ENCODE peak calls at places on chromosomes 16 and 17, in four cellular contexts. One of them, this sample, is unnamed.
A peak's percentile ranks its signal among the peaks of the same experiment; 100 is the strongest.

GRCh38 chr17:78924481-78925151 is 571 bp downstream of the TIMP2 start:
- DNase-seq in ovary: peak; percentile 68
- DNase-seq in PC-3: peak; percentile 48
- DNase-seq in HCT116: no peak
- DNase-seq in this sample: peak; percentile 89

GRCh38 chr16:50640391-50640790 is 40.7 kb downstream of the SNX20 start:
- DNase-seq in ovary: no peak
- DNase-seq in PC-3: no peak
- DNase-seq in HCT116: no peak
- DNase-seq in this sample: no peak

GRCh38 chr17:72747416-72747815 is 345.1 kb downstream of the SLC39A11 start:
- DNase-seq in ovary: no peak
- DNase-seq in PC-3: no peak
- DNase-seq in HCT116: no peak
- DNase-seq in this sample: no peak

GRCh38 chr17:18028684-18029540 is 10.1 kb downstream of the ATPAF2 start:
- DNase-seq in ovary: no peak
- DNase-seq in PC-3: no peak
- DNase-seq in HCT116: no peak
- DNase-seq in this sample: no peak

GRCh38 chr16:78628526-78628925 is 529.1 kb downstream of the WWOX start:
- DNase-seq in ovary: no peak
- DNase-seq in PC-3: no peak
- DNase-seq in HCT116: no peak
- DNase-seq in this sample: no peak

GRCh38 chr16:1122031-1122765 is 26.2 kb upstream of the C1QTNF8 start:
- DNase-seq in ovary: no peak
- DNase-seq in PC-3: no peak
- DNase-seq in HCT116: no peak
- DNase-seq in this sample: no peak

GRCh38 chr17:1366234-1366633 is 33.8 kb downstream of the YWHAE start:
- DNase-seq in ovary: no peak
- DNase-seq in PC-3: no peak
- DNase-seq in HCT116: no peak
- DNase-seq in this sample: no peak

GRCh38 chr16:49498241-49499017 is 124.8 kb downstream of the C16orf78 start:
- DNase-seq in ovary: no peak
- DNase-seq in PC-3: no peak
- DNase-seq in HCT116: no peak
- DNase-seq in this sample: no peak

GRCh38 chr16:61014869-61015268 is 1021.4 kb downstream of the CDH8 start:
- DNase-seq in ovary: no peak
- DNase-seq in PC-3: no peak
- DNase-seq in HCT116: no peak
- DNase-seq in this sample: no peak

GRCh38 chr16:54125751-54126655 is 160.6 kb downstream of the IRX3 start:
- DNase-seq in ovary: no peak
- DNase-seq in PC-3: no peak
- DNase-seq in HCT116: no peak
- DNase-seq in this sample: no peak

GRCh38 chr17:17416400-17417360 is 60.1 kb upstream of the MED9 start:
- DNase-seq in ovary: no peak
- DNase-seq in PC-3: peak; percentile 93
- DNase-seq in HCT116: no peak
- DNase-seq in this sample: no peak

GRCh38 chr16:86300746-86301480 is 209.4 kb upstream of the FOXF1 start:
- DNase-seq in ovary: no peak
- DNase-seq in PC-3: no peak
- DNase-seq in HCT116: no peak
- DNase-seq in this sample: no peak

DNA sequence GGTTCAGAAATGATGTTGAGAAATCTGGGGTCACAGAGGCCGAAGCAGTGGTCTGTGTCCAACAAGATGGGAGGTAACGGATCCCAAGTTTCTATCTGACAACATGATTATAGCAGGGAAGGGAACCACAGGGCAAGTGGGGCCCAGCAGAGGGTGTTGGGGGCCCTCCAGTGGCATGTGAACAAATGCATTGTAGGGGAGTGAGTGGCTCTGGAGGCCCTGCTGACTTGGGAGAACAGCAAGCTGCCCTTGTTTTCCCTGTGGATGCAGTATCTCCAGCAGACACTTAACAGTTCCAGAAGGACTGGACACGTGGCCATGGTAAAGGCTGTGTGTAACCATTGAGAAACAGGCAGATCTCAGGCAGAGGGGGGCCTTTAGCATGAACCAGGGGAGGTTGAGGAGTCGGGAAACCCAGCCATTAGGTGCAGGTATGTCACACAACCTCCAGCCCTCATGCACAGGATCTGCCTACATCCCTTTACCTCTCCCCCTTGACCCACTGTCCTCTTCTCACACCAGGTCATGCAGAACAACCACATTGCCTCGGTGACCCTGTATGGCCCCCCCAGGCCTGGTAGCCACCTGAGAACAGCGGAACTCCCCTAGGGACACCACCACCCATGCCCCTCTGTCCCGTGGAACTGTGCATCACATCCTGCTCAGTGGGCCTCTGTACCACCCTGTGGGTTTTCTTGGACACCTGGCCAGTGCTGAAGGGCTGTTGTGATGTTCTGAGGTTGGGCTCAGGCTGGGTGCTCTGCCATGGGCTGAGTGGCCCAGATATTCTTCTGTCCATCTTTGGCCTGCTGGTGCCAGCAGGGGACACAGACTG is 4.1 kb downstream of the B3GNT9 start:
- DNase-seq in ovary: no peak
- DNase-seq in PC-3: no peak
- DNase-seq in HCT116: no peak
- DNase-seq in this sample: no peak
- H3K36me3 ChIP-seq in ovary: peaks cover 2% of the 10 kb centered on the region
- H3K36me3 ChIP-seq in PC-3: no peaks in the 10 kb centered on the region
- H3K36me3 ChIP-seq in HCT116: peaks cover 42% of the 10 kb centered on the region
- H3K36me3 ChIP-seq in this sample: peaks cover 68% of the 10 kb centered on the region

GRCh38 chr16:22151599-22151998 is 10.7 kb upstream of the SDR42E2 start:
- DNase-seq in ovary: no peak
- DNase-seq in PC-3: no peak
- DNase-seq in HCT116: no peak
- DNase-seq in this sample: no peak

GRCh38 chr16:22147853-22148252 is 14.5 kb upstream of the SDR42E2 start:
- DNase-seq in ovary: no peak
- DNase-seq in PC-3: no peak
- DNase-seq in HCT116: no peak
- DNase-seq in this sample: no peak

DNA sequence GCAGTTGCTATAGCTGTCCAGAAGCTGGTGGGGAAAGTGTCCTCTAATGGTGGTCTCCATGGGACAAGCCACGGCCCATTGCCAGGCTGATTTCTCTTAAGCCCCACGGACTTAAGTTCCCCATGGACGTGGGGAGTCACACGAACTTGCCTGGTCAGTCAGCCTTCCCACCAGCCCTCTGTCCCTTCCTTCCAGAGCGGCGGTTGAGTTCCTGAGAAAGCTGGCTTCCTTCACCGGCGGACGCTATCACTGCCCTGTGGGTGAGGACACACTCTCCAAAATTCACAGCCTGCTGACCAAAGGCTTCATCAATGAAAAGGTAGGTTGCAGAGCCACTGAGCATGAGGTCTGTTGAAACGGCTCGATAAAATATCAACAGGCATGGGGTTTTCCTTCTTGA is 10.0 kb upstream of the SDR42E2 start:
- DNase-seq in ovary: no peak
- DNase-seq in PC-3: no peak
- DNase-seq in HCT116: no peak
- DNase-seq in this sample: no peak
- H3K4me1 ChIP-seq in ovary: no peaks in the 10 kb centered on the region
- H3K4me1 ChIP-seq in PC-3: no peaks in the 10 kb centered on the region
- H3K4me1 ChIP-seq in HCT116: no peaks in the 10 kb centered on the region
- H3K4me1 ChIP-seq in this sample: no peaks in the 10 kb centered on the region

DNA sequence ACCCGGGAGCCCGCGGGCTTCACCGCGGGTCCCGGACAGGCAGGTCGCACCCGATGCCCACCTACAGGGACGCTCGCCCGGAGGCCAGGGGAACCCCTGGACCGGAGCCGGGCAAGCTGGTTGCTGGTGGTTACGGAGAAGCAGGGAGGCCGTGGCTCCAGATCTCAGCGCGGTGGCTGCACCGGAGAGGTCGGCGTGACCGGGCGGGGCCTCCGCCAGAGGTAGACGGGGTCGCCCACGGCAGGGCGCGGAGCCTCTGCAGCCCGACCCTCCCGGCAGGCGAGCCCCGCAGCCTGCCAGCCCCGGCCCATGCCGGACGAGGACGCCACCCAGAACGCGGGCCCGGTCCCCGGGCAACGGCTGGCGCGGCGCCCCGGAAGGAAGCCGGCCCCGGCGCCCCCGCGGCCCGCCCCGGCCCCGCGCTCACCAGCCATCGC is 341 bp downstream of the PCYT2 start:
- DNase-seq in ovary: no peak
- DNase-seq in PC-3: no peak
- DNase-seq in HCT116: no peak
- DNase-seq in this sample: no peak
- H3K27ac ChIP-seq in ovary: no peak overlapping the region
- H3K27ac ChIP-seq in PC-3: no peak overlapping the region
- H3K27ac ChIP-seq in HCT116: peak overlapping the region; percentile 72
- H3K27ac ChIP-seq in this sample: peak overlapping the region; percentile 81

GRCh38 chr16:68695575-68695974 is 41.5 kb upstream of the CDH1 start:
- DNase-seq in ovary: no peak
- DNase-seq in PC-3: no peak
- DNase-seq in HCT116: no peak
- DNase-seq in this sample: no peak
- H3K36me3 ChIP-seq in ovary: no peaks in the 10 kb centered on the region
- H3K36me3 ChIP-seq in PC-3: no peaks in the 10 kb centered on the region
- H3K36me3 ChIP-seq in HCT116: peaks cover 42% of the 10 kb centered on the region
- H3K36me3 ChIP-seq in this sample: no peaks in the 10 kb centered on the region

This sample was measured in upper lobe of left lung.